ENCODE peak calls at places on chromosomes 7 and 10, in ten cellular contexts. G is psoas muscle; U is stimulated activated CD4-positive, alpha-beta T cell treated with anti-CD3 and anti-CD28 coated beads, Interleukin-15, amount 100 ng/mL, for 48 hours; W is Right ventricle myocardium inferior; J is activated T-cell treated with anti-CD3 and anti-CD28 coated beads, Interleukin-2, amount 50 U/mL, for 72 hours; X is osteocyte; B is fibroblast of the aortic adventitia; I is caudate nucleus; R is PC-3; L is activated CD4-positive, CD25-positive, alpha-beta regulatory T cell treated with anti-CD3 and anti-CD28 coated beads, Interleukin-2, amount 50 U/mL, for 72 hours. S is an unnamed sample.

GRCh38 chr7:134552105-134552504 is 3.2 kb downstream of the AKR1B15 start:
- DNase-seq in G (no peak), U (no peak), W (no peak), J (no peak), X (no peak), B (peak), I (no peak), R (no peak), L (no peak), S (no peak)

GRCh38 chr7:5549096-5549896 is 125.7 kb upstream of the TNRC18 start:
- DNase-seq in G (peak), U (no peak), W (no peak), J (no peak), X (no peak), B (peak), I (no peak), R (peak), L (no peak), S (no peak)

GRCh38 chr7:158950914-158951635 is 94.7 kb downstream of the DYNC2I1 start:
- DNase-seq in G (no peak), U (no peak), W (no peak), J (no peak), X (no peak), B (peak), I (no peak), R (no peak), L (no peak), S (no peak)

GRCh38 chr7:114217026-114217425 is 197.6 kb upstream of the FOXP2 start:
- DNase-seq in G (no peak), U (no peak), W (no peak), J (no peak), X (no peak), B (no peak), I (no peak), R (no peak), L (no peak), S (no peak)

GRCh38 chr7:41085244-41085643 is 617.6 kb downstream of the INHBA start:
- DNase-seq in G (no peak), U (no peak), W (no peak), J (no peak), X (no peak), B (peak), I (no peak), R (peak), L (no peak), S (no peak)

GRCh38 chr7:101162551-101163280 is 2.7 kb downstream of the VGF start:
- DNase-seq in G (no peak), U (no peak), W (peak), J (no peak), X (peak), B (no peak), I (peak), R (peak), L (peak), S (no peak)

GRCh38 chr7:20107582-20107981 is 109.6 kb downstream of the MACC1 start:
- DNase-seq in G (no peak), U (no peak), W (no peak), J (no peak), X (no peak), B (peak), I (no peak), R (peak), L (no peak), S (no peak)

GRCh38 chr7:105648561-105649401 is 67.5 kb upstream of the EFCAB10 start:
- DNase-seq in G (no peak), U (no peak), W (no peak), J (no peak), X (no peak), B (no peak), I (no peak), R (peak), L (no peak), S (no peak)

GRCh38 chr10:127033116-127033515 is 127.9 kb downstream of the DOCK1 start:
- DNase-seq in G (no peak), U (no peak), W (no peak), J (no peak), X (no peak), B (no peak), I (peak), R (no peak), L (no peak), S (no peak)

GRCh38 chr10:97399843-97400545 is 1.1 kb downstream of the RRP12 start:
- DNase-seq in G (peak), U (no peak), W (no peak), J (no peak), X (no peak), B (peak), I (peak), R (peak), L (no peak), S (no peak)

GRCh38 chr10:25105753-25106260 is 69.0 kb upstream of the GPR158 start:
- DNase-seq in G (no peak), U (no peak), W (no peak), J (no peak), X (no peak), B (no peak), I (no peak), R (no peak), L (no peak), S (no peak)

GRCh38 chr7:47378728-47379395 is 203.0 kb downstream of the TNS3 start:
- DNase-seq in G (peak), U (no peak), W (no peak), J (no peak), X (no peak), B (no peak), I (no peak), R (no peak), L (no peak), S (no peak)

GRCh38 chr7:7512861-7513597 is 22.6 kb downstream of the COL28A1 start:
- DNase-seq in G (no peak), U (no peak), W (no peak), J (no peak), X (no peak), B (no peak), I (no peak), R (no peak), L (no peak), S (no peak)

GRCh38 chr7:12107841-12108249 is 103.2 kb upstream of the TMEM106B start:
- DNase-seq in G (no peak), U (no peak), W (no peak), J (no peak), X (no peak), B (peak), I (no peak), R (peak), L (no peak), S (no peak)

S was measured in chondrocyte.